ENCODE peak calls at places on chromosomes 3 and 15, in seven cellular contexts. L, K, Y, J, Q, A and M are unnamed samples.

GRCh38 chr3:170909129-170909903 is 879 bp upstream of the EIF5A2 start:
- DNase-seq in Q (no peak), A (peak; percentile 66), L (peak; percentile 68), K (no peak), Y (no peak), J (peak; percentile 97), M (no peak)

GRCh38 chr3:21962456-21962855 is 211.4 kb upstream of the ZNF385D start:
- DNase-seq in A (no peak), L (no peak), K (no peak), J (peak; percentile 21), Y (no peak), Q (no peak), M (no peak)

GRCh38 chr15:60890361-60890991 is 338.6 kb downstream of the RORA start:
- DNase-seq in K (no peak), Q (no peak), J (no peak), A (no peak), Y (no peak), L (no peak), M (no peak)

GRCh38 chr3:4247391-4247790 is 55.8 kb upstream of the SETMAR start:
- DNase-seq in A (no peak), K (no peak), J (no peak), Q (no peak), L (no peak), Y (no peak), M (no peak)

GRCh38 chr3:141875893-141876380 is 506 bp upstream of the ATP1B3 start:
- DNase-seq in Q (peak; percentile 42), A (peak; percentile 41), K (no peak), L (peak; percentile 26), Y (peak; percentile 71), J (peak; percentile 71), M (no peak)

GRCh38 chr15:31162721-31163510 is 61.4 kb upstream of the TRPM1 start:
- DNase-seq in Q (no peak), A (no peak), Y (no peak), L (no peak), J (no peak), K (no peak), M (no peak)

GRCh38 chr3:29281265-29282228 is 676 bp downstream of the RBMS3 start:
- DNase-seq in A (no peak), K (no peak), Y (no peak), L (no peak), J (peak; percentile 59), Q (no peak), M (no peak)

GRCh38 chr3:66439666-66440344 is 61.0 kb downstream of the LRIG1 start:
- DNase-seq in Q (no peak), Y (no peak), L (no peak), K (no peak), A (no peak), J (no peak), M (no peak)

GRCh38 chr3:156252656-156253055 is 132.3 kb downstream of the KCNAB1 start:
- DNase-seq in J (peak; percentile 4), A (no peak), Q (no peak), Y (no peak), L (no peak), K (no peak), M (no peak)

GRCh38 chr3:82055792-82056191 is 294.3 kb upstream of the GBE1 start:
- DNase-seq in A (no peak), Q (no peak), Y (no peak), J (no peak), K (no peak), L (no peak), M (no peak)